ENCODE peak calls at places on chromosomes 4 and X, in six cellular contexts. M is lower lobe of right lung; I is tibial artery; R is stimulated activated CD4-positive, alpha-beta T cell treated with anti-CD3 and anti-CD28 coated beads, Interleukin-15, amount 100 ng/mL, for 24 hours; A is NCI-H1105; G is activated naive CD8-positive, alpha-beta T cell treated with anti-CD3 and anti-CD28 coated beads, Interleukin-2, amount 50 U/mL, for 24 hours. T is an unnamed sample.

GRCh38 chr4:81620442-81620841 is 148.7 kb upstream of the RASGEF1B start:
- DNase-seq in M (no peak), I (no peak), R (no peak), A (no peak), G (no peak), T (no peak)

GRCh38 chrX:33142331-33142730 is 69.0 kb downstream of the DMD start:
- DNase-seq in M (no peak), I (no peak), R (no peak), A (no peak), G (no peak), T (no peak)

GRCh38 chrX:134633832-134634231 is 24.4 kb downstream of the PLAC1 start:
- DNase-seq in M (no peak), I (no peak), R (no peak), A (no peak), G (no peak), T (no peak)

GRCh38 chr4:113300384-113301011 is 251.0 kb downstream of the ANK2 start:
- DNase-seq in M (no peak), I (peak), R (peak), A (no peak), G (no peak), T (no peak)

GRCh38 chrX:20265726-20266681 is 705 bp downstream of the RPS6KA3 start:
- DNase-seq in M (peak), I (peak), R (peak), A (no peak), G (peak), T (peak)

GRCh38 chrX:46757052-46757451 is 1.9 kb downstream of the SLC9A7 start:
- DNase-seq in M (no peak), I (no peak), R (no peak), A (no peak), G (no peak), T (no peak)

GRCh38 chrX:45513042-45513441 is 312.4 kb upstream of the DIPK2B start:
- DNase-seq in M (no peak), I (no peak), R (no peak), A (no peak), G (no peak), T (no peak)

GRCh38 chr4:40228497-40229365 is 31.9 kb downstream of the RHOH start:
- DNase-seq in M (no peak), I (no peak), R (peak), A (no peak), G (no peak), T (peak)

GRCh38 chr4:105433421-105433820 is 40.4 kb downstream of the PPA2 start:
- DNase-seq in M (no peak), I (no peak), R (no peak), A (no peak), G (no peak), T (no peak)

GRCh38 chr4:76485450-76485849 is 50.4 kb downstream of the SHROOM3 start:
- DNase-seq in M (no peak), I (no peak), R (no peak), A (no peak), G (no peak), T (no peak)

GRCh38 chrX:96436105-96436504 is 248.5 kb upstream of the DIAPH2 start:
- DNase-seq in M (no peak), I (no peak), R (no peak), A (no peak), G (no peak), T (no peak)

GRCh38 chr4:184476660-184477059 is 2.3 kb upstream of the IRF2 start:
- DNase-seq in M (no peak), I (no peak), R (peak), A (no peak), G (peak), T (peak)

GRCh38 chrX:68261060-68261672 is 172.1 kb downstream of the OPHN1 start:
- DNase-seq in M (no peak), I (peak), R (no peak), A (no peak), G (no peak), T (no peak)

GRCh38 chrX:45424341-45424740 is 223.7 kb upstream of the DIPK2B start:
- DNase-seq in M (no peak), I (no peak), R (no peak), A (no peak), G (no peak), T (no peak)

GRCh38 chr4:20323991-20324390 is 72.3 kb downstream of the SLIT2 start:
- DNase-seq in M (no peak), I (no peak), R (no peak), A (no peak), G (no peak), T (no peak)

GRCh38 chr4:133151681-133152329 is 2.7 kb downstream of the PCDH10 start:
- DNase-seq in M (no peak), I (no peak), R (no peak), A (no peak), G (no peak), T (peak)

GRCh38 chr4:109046549-109047171 is 255.8 kb downstream of the COL25A1 start:
- DNase-seq in M (no peak), I (no peak), R (no peak), A (no peak), G (no peak), T (no peak)

GRCh38 chrX:72001471-72001870 is 90.8 kb downstream of the NHSL2 start:
- DNase-seq in M (no peak), I (no peak), R (no peak), A (no peak), G (no peak), T (no peak)

GRCh38 chr4:157992038-157992706 is 180.7 kb downstream of the GASK1B start:
- DNase-seq in M (no peak), I (no peak), R (peak), A (peak), G (peak), T (peak)

GRCh38 chrX:68504237-68504636 is 5.4 kb downstream of the YIPF6 start:
- DNase-seq in M (no peak), I (no peak), R (peak), A (no peak), G (peak), T (no peak)

GRCh38 chrX:44580466-44580865 is 37.8 kb upstream of the FUNDC1 start:
- DNase-seq in M (no peak), I (no peak), R (no peak), A (no peak), G (no peak), T (no peak)

GRCh38 chrX:65488496-65488895 is 46.1 kb downstream of the LAS1L start:
- DNase-seq in M (no peak), I (no peak), R (no peak), A (no peak), G (no peak), T (no peak)

GRCh38 chrX:153646620-153647373 is at the start of gene DUSP9:
- DNase-seq in M (peak), I (no peak), R (peak), A (no peak), G (no peak), T (no peak)

GRCh38 chrX:26851981-26852380 is 611.2 kb downstream of the PPP4R3C start:
- DNase-seq in M (no peak), I (no peak), R (no peak), A (no peak), G (no peak), T (no peak)

GRCh38 chr4:10092481-10093272 is 23.9 kb downstream of the WDR1 start:
- DNase-seq in M (peak), I (no peak), R (no peak), A (no peak), G (no peak), T (peak)

T was measured in erythroblast.